ENCODE peak calls at places on chromosomes 7 and 10, in four cellular contexts. One of them, this sample, is unnamed.

GRCh38 chr7:103718482-103719415 is 270.7 kb downstream of the RELN start:
- DNase-seq in colonic mucosa: no peak
- DNase-seq in renal cortical epithelial cell: peak
- DNase-seq in neural crest cell: no peak
- DNase-seq in this sample: no peak

GRCh38 chr10:119523916-119524719 is 18.4 kb downstream of the RGS10 start:
- DNase-seq in colonic mucosa: no peak
- DNase-seq in renal cortical epithelial cell: no peak
- DNase-seq in neural crest cell: no peak
- DNase-seq in this sample: no peak

GRCh38 chr7:33145174-33145573 is 15.8 kb downstream of the BBS9 start:
- DNase-seq in colonic mucosa: no peak
- DNase-seq in renal cortical epithelial cell: no peak
- DNase-seq in neural crest cell: no peak
- DNase-seq in this sample: no peak

GRCh38 chr7:44750921-44751571 is 2.4 kb downstream of the ZMIZ2 start:
- DNase-seq in colonic mucosa: no peak
- DNase-seq in renal cortical epithelial cell: peak
- DNase-seq in neural crest cell: no peak
- DNase-seq in this sample: peak

GRCh38 chr10:102670871-102671434 is 26.7 kb downstream of the TRIM8 start:
- DNase-seq in colonic mucosa: no peak
- DNase-seq in renal cortical epithelial cell: no peak
- DNase-seq in neural crest cell: no peak
- DNase-seq in this sample: no peak

GRCh38 chr7:81492910-81493309 is 276.9 kb downstream of the HGF start:
- DNase-seq in colonic mucosa: no peak
- DNase-seq in renal cortical epithelial cell: no peak
- DNase-seq in neural crest cell: no peak
- DNase-seq in this sample: no peak

GRCh38 chr10:71484352-71484751 is 87.6 kb downstream of the CDH23 start:
- DNase-seq in colonic mucosa: no peak
- DNase-seq in renal cortical epithelial cell: no peak
- DNase-seq in neural crest cell: no peak
- DNase-seq in this sample: no peak

GRCh38 chr7:2046581-2047271 is 186.0 kb downstream of the MAD1L1 start:
- DNase-seq in colonic mucosa: peak
- DNase-seq in renal cortical epithelial cell: no peak
- DNase-seq in neural crest cell: no peak
- DNase-seq in this sample: no peak

GRCh38 chr7:39186671-39187070 is 209.0 kb downstream of the POU6F2 start:
- DNase-seq in colonic mucosa: no peak
- DNase-seq in renal cortical epithelial cell: no peak
- DNase-seq in neural crest cell: no peak
- DNase-seq in this sample: no peak

GRCh38 chr7:41584746-41585145 is 118.1 kb downstream of the INHBA start:
- DNase-seq in colonic mucosa: no peak
- DNase-seq in renal cortical epithelial cell: no peak
- DNase-seq in neural crest cell: no peak
- DNase-seq in this sample: peak

GRCh38 chr10:119511828-119512515 is 30.5 kb downstream of the RGS10 start:
- DNase-seq in colonic mucosa: no peak
- DNase-seq in renal cortical epithelial cell: no peak
- DNase-seq in neural crest cell: no peak
- DNase-seq in this sample: no peak

GRCh38 chr10:123991622-123992570 is 100.3 kb upstream of the CPXM2 start:
- DNase-seq in colonic mucosa: no peak
- DNase-seq in renal cortical epithelial cell: no peak
- DNase-seq in neural crest cell: no peak
- DNase-seq in this sample: peak

GRCh38 chr10:130364631-130365030 is 228.4 kb downstream of the GLRX3 start:
- DNase-seq in colonic mucosa: no peak
- DNase-seq in renal cortical epithelial cell: no peak
- DNase-seq in neural crest cell: no peak
- DNase-seq in this sample: no peak

GRCh38 chr10:103154464-103155299 is 38.4 kb downstream of the NT5C2 start:
- DNase-seq in colonic mucosa: no peak
- DNase-seq in renal cortical epithelial cell: no peak
- DNase-seq in neural crest cell: no peak
- DNase-seq in this sample: peak

GRCh38 chr7:16695621-16696237 is 49.7 kb downstream of the BZW2 start:
- DNase-seq in colonic mucosa: peak
- DNase-seq in renal cortical epithelial cell: peak
- DNase-seq in neural crest cell: no peak
- DNase-seq in this sample: peak